ENCODE peak calls at places on chromosomes 2 and 18, in seven cellular contexts. R, N, W, B, T, Z and J are unnamed samples. For H3K36me3, the result is how much of the 10 kb centered on the place peaks cover.

GRCh38 chr2:207974214-207974600 is 51.1 kb downstream of the PLEKHM3 start:
- DNase-seq in R (no peak), N (no peak), W (no peak), B (no peak), T (no peak), Z (no peak), J (no peak)

GRCh38 chr2:26346454-26347053 is at the start of gene ADGRF3:
- DNase-seq in R (peak), N (peak), W (peak), B (peak), T (no peak), Z (peak), J (peak)

GRCh38 chr18:26496528-26496927 is 51.8 kb downstream of the KCTD1 start:
- DNase-seq in R (no peak), N (no peak), W (no peak), B (no peak), T (no peak), Z (no peak), J (no peak)

GRCh38 chr2:26148501-26148900 is 24.4 kb upstream of the GAREM2 start:
- DNase-seq in R (no peak), N (no peak), W (peak), B (no peak), T (no peak), Z (no peak), J (no peak)

GRCh38 chr2:70541481-70542020 is 12.1 kb downstream of the TGFA start:
- DNase-seq in R (no peak), N (no peak), W (peak), B (no peak), T (no peak), Z (no peak), J (no peak)

GRCh38 chr2:111675419-111676194 is 208.4 kb downstream of the ANAPC1 start:
- DNase-seq in R (no peak), N (no peak), W (no peak), B (no peak), T (no peak), Z (no peak), J (no peak)

GRCh38 chr2:40227200-40227599 is 224.7 kb downstream of the SLC8A1 start:
- DNase-seq in R (no peak), N (no peak), W (no peak), B (no peak), T (no peak), Z (no peak), J (no peak)

GRCh38 chr2:226114436-226114835 is 685.2 kb downstream of the IRS1 start:
- DNase-seq in R (no peak), N (no peak), W (no peak), B (peak), T (no peak), Z (no peak), J (no peak)

GRCh38 chr2:168137510-168138180 is 109.8 kb downstream of the STK39 start:
- DNase-seq in R (no peak), N (no peak), W (no peak), B (no peak), T (no peak), Z (no peak), J (no peak)

GRCh38 chr2:47032773-47033101 is 117.1 kb upstream of the MCFD2 start:
- DNase-seq in R (no peak), N (no peak), W (no peak), B (no peak), T (no peak), Z (no peak), J (no peak)
- H3K36me3 ChIP-seq in R (half or more), N (under half), W (half or more), B (under half), T (under half), Z (under half), J (under half)

GRCh38 chr2:222912776-222913175 is 51.9 kb downstream of the ACSL3 start:
- DNase-seq in R (no peak), N (no peak), W (no peak), B (no peak), T (no peak), Z (no peak), J (no peak)

GRCh38 chr2:222919841-222920609 is 59.2 kb downstream of the ACSL3 start:
- DNase-seq in R (no peak), N (no peak), W (peak), B (peak), T (no peak), Z (no peak), J (no peak)

GRCh38 chr2:222912117-222912516 is 51.3 kb downstream of the ACSL3 start:
- DNase-seq in R (no peak), N (no peak), W (peak), B (peak), T (no peak), Z (no peak), J (no peak)

GRCh38 chr2:222916229-222917197 is 55.7 kb downstream of the ACSL3 start:
- DNase-seq in R (no peak), N (no peak), W (no peak), B (peak), T (no peak), Z (no peak), J (no peak)

GRCh38 chr2:222915092-222915957 is 54.5 kb downstream of the ACSL3 start:
- DNase-seq in R (no peak), N (no peak), W (peak), B (peak), T (no peak), Z (no peak), J (no peak)
- H3K36me3 ChIP-seq in R (under half), N (under half), W (under half), B (under half), T (under half), Z (under half), J (under half)

DNA sequence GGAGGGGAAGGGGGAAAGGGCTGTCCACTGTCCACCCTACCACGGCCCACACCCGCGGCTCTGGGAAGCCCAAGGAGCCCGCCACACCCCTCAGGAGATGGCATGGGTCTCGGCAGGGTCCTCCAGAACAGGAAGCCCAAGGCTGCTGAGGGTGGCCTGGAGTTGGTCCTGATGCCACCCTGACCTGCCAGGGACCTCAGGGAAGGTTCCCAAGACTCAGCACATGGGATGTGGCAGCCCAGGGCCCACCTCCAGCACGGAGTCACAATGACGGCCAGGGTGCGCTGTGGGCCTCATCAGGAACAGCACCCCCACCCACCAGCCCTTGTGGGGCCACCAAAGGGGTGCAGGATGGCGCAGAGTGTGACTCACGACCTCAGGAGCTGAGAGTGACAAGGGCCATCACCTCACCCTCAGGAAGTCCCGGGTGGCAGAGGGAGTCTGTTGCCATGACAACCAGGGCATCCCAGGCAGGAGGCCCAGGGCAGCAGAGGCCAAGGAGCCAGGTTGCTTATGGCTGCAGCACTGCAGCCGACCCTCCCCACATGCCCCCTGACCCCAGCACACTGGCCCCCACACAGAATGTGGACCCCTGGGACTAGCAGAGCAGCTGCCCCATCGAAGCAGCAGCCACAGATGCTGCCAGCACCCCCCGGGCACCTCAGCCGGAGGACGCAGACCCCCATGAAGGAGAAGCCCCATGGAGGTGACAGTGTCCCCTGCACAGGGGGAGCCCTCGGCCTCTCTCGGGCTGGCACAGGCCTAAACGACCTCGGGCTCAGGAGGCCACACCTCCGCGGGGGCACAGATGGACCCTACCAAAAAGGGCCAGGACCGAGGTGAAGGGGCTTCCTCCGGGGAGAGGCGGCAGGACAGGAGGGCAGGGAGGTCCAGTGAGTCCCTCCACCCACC is 34.3 kb downstream of the KIF1A start:
- DNase-seq in R (no peak), N (peak), W (no peak), B (no peak), T (no peak), Z (no peak), J (peak)
- H3K36me3 ChIP-seq in R (under half), N (under half), W (under half), B (under half), T (under half), Z (under half), J (under half)

GRCh38 chr2:73851274-73851673 is 22.5 kb downstream of the STAMBP start:
- DNase-seq in R (no peak), N (no peak), W (peak), B (no peak), T (no peak), Z (peak), J (no peak)
- H3K36me3 ChIP-seq in R (half or more), N (half or more), W (under half), B (under half), T (under half), Z (under half), J (under half)